ENCODE peak calls at places on chromosomes 12 and 14, in nine cellular contexts. D is tibial artery, A is prostate gland, W is heart left ventricle, I is AG04449, G is mucosa of descending colon, U is stomach, V is GM23338, E is thyroid gland. X is an unnamed sample.

GRCh38 chr12:92442782-92443181 is 260.0 kb upstream of the PLEKHG7 start:
- DNase-seq in A (no peak), V (no peak), E (no peak), I (no peak), G (no peak), W (no peak), U (no peak), D (no peak), X (no peak)

GRCh38 chr12:6942331-6942665 is 1.3 kb upstream of the RNU7-1 start:
- DNase-seq in I (no peak), V (no peak), U (no peak), A (no peak), W (peak; percentile 60), D (no peak), E (no peak), G (peak; percentile 41), X (no peak)

GRCh38 chr12:103769240-103769945 is 71.6 kb downstream of the NT5DC3 start:
- DNase-seq in I (no peak), U (no peak), A (no peak), E (no peak), D (no peak), G (no peak), V (peak; percentile 27), W (no peak), X (no peak)

GRCh38 chr14:105503918-105504692 is 13.1 kb downstream of the TEDC1 start:
- DNase-seq in E (no peak), U (no peak), G (peak; percentile 9), D (no peak), I (no peak), W (no peak), A (no peak), V (no peak), X (no peak)

GRCh38 chr14:82951171-82951570 is 1417.5 kb upstream of the SEL1L start:
- DNase-seq in I (no peak), D (no peak), W (no peak), E (no peak), V (peak; percentile 59), U (no peak), A (no peak), G (no peak), X (no peak)

GRCh38 chr14:81363746-81364400 is 36.3 kb downstream of the STON2 start:
- DNase-seq in A (no peak), G (no peak), W (no peak), D (no peak), E (no peak), U (no peak), V (no peak), I (no peak), X (no peak)

GRCh38 chr14:21723431-21724045 is 49.9 kb upstream of the OR4E1 start:
- DNase-seq in I (no peak), E (peak; percentile 5), U (no peak), A (no peak), W (no peak), V (peak; percentile 96), D (no peak), G (peak; percentile 40), X (peak; percentile 46)

GRCh38 chr12:133203344-133204263 is 22.3 kb downstream of the ZNF268 start:
- DNase-seq in E (no peak), D (no peak), A (no peak), W (no peak), V (peak; percentile 18), G (no peak), I (no peak), U (no peak), X (no peak)

GRCh38 chr14:38662781-38663180 is 406.9 kb upstream of the CLEC14A start:
- DNase-seq in A (no peak), V (no peak), D (no peak), E (no peak), G (no peak), U (no peak), W (no peak), I (no peak), X (no peak)

GRCh38 chr12:109033239-109034196 is 12.7 kb upstream of the SVOP start:
- DNase-seq in G (no peak), V (peak; percentile 14), D (no peak), E (no peak), W (no peak), A (no peak), U (no peak), I (no peak), X (no peak)

GRCh38 chr14:50964683-50965390 is 20.6 kb upstream of the PYGL start:
- DNase-seq in U (peak; percentile 54), D (peak; percentile 77), A (peak; percentile 67), W (no peak), G (no peak), I (peak; percentile 96), E (peak; percentile 80), V (no peak), X (no peak)

DNA sequence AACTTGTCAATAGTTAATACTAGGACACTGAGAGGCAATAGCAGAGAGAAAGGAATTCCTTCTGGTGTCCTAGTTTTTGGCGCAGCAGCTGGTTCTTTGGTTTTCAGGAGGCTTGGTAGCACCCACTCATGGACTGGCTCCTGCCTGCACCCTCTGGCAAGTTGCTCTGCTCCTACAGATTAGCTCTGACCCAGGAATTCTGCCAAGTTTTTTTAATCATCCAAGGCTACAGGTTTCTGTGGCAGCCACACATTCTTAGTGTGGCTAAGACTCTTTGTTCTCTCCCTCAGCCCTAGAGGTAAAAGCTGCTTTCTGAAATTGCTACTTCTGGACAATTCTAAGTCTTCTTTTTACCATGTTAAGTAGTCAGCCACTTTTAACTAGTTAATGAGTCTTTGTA is 72.0 kb upstream of the FKBP4 start:
- DNase-seq in A (no peak), W (no peak), G (no peak), I (no peak), V (no peak), E (peak; percentile 39), D (no peak), U (peak; percentile 34), X (no peak)
- TF ChIP-seq CTCF in A (no peak), W (no peak), G (no peak), I (no peak), V (no peak), E (no peak), D (no peak), U (no peak), X (no peak)

GRCh38 chr14:46973295-46973694 is 321.7 kb upstream of the RPL10L start:
- DNase-seq in A (no peak), G (no peak), U (no peak), I (no peak), W (no peak), D (no peak), V (no peak), E (no peak), X (no peak)
- TF ChIP-seq CTCF in A (no peak), G (no peak), U (no peak), I (no peak), W (no peak), D (no peak), V (no peak), E (no peak), X (no peak)

GRCh38 chr12:53324779-53325538 is 3.5 kb upstream of the AAAS start:
- DNase-seq in A (peak; percentile 87), D (peak; percentile 94), E (peak; percentile 93), V (peak; percentile 95), G (peak; percentile 92), U (peak; percentile 93), I (peak; percentile 16), W (peak; percentile 96), X (peak; percentile 83)

GRCh38 chr12:53325539-53326061 is 4.2 kb upstream of the AAAS start:
- DNase-seq in W (peak; percentile 74), I (no peak), U (peak; percentile 32), G (peak; percentile 56), V (peak; percentile 53), D (no peak), A (no peak), E (peak; percentile 48), X (peak; percentile 44)

GRCh38 chr12:53326460-53327185 is 5.2 kb upstream of the AAAS start:
- DNase-seq in G (no peak), A (no peak), D (no peak), I (no peak), W (no peak), V (peak; percentile 33), E (no peak), U (no peak), X (no peak)

GRCh38 chr12:53327435-53328042 is 6.1 kb upstream of the AAAS start:
- DNase-seq in U (no peak), I (no peak), A (no peak), E (no peak), W (no peak), D (no peak), V (peak; percentile 47), G (no peak), X (no peak)

GRCh38 chr12:53328043-53328435 is 6.6 kb upstream of the AAAS start:
- DNase-seq in W (no peak), E (no peak), U (no peak), G (no peak), V (peak; percentile 78), A (no peak), I (no peak), D (no peak), X (no peak)
- TF ChIP-seq CTCF in W (no peak), E (no peak), U (no peak), G (no peak), V (peak; percentile 23), A (no peak), I (no peak), D (no peak), X (no peak)

GRCh38 chr14:65835501-65835900 is 423.0 kb downstream of the FUT8 start:
- DNase-seq in V (no peak), E (no peak), I (no peak), A (no peak), G (no peak), D (no peak), W (no peak), U (no peak), X (no peak)

GRCh38 chr14:65833256-65833880 is 420.8 kb downstream of the FUT8 start:
- DNase-seq in A (no peak), D (no peak), V (no peak), W (no peak), E (no peak), G (no peak), U (no peak), I (no peak), X (no peak)

GRCh38 chr14:65834812-65835211 is 422.3 kb downstream of the FUT8 start:
- DNase-seq in A (no peak), I (no peak), E (no peak), G (no peak), U (no peak), D (no peak), W (no peak), V (peak; percentile 14), X (no peak)

GRCh38 chr14:65834051-65834450 is 421.5 kb downstream of the FUT8 start:
- DNase-seq in V (no peak), I (no peak), A (no peak), E (no peak), G (no peak), D (no peak), W (no peak), U (no peak), X (no peak)

GRCh38 chr14:65832431-65833253 is 420.1 kb downstream of the FUT8 start:
- DNase-seq in E (no peak), U (no peak), G (no peak), V (peak; percentile 51), A (no peak), W (no peak), I (no peak), D (peak; percentile 27), X (no peak)
- TF ChIP-seq CTCF in E (no peak), U (peak; percentile 10), G (no peak), V (peak; percentile 47), A (no peak), W (peak; percentile 13), I (peak; percentile 17), D (no peak), X (peak; percentile 55)

X was measured in neural crest cell.